ENCODE peak calls at places on chromosome 17, in six cellular contexts. One of them, this sample, is unnamed.

GRCh38 chr17:7767425-7768021 is 50.0 kb downstream of the DNAH2 start:
- DNase-seq in stomach: no peak
- DNase-seq in CD8-positive, alpha-beta T cell: no peak
- DNase-seq in dorsolateral prefrontal cortex: no peak
- DNase-seq in A549: no peak
- DNase-seq in ovary: no peak
- DNase-seq in this sample: no peak

GRCh38 chr17:962166-962565 is 17.4 kb downstream of the NXN start:
- DNase-seq in CD8-positive, alpha-beta T cell: no peak
- DNase-seq in stomach: no peak
- DNase-seq in A549: no peak
- DNase-seq in ovary: no peak
- DNase-seq in dorsolateral prefrontal cortex: no peak
- DNase-seq in this sample: no peak

GRCh38 chr17:35605753-35606152 is 18.6 kb downstream of the AP2B1 start:
- DNase-seq in dorsolateral prefrontal cortex: no peak
- DNase-seq in stomach: no peak
- DNase-seq in ovary: no peak
- DNase-seq in CD8-positive, alpha-beta T cell: no peak
- DNase-seq in A549: no peak
- DNase-seq in this sample: no peak

GRCh38 chr17:36777118-36777517 is 160.2 kb upstream of the LHX1 start:
- DNase-seq in A549: no peak
- DNase-seq in ovary: no peak
- DNase-seq in stomach: no peak
- DNase-seq in dorsolateral prefrontal cortex: no peak
- DNase-seq in CD8-positive, alpha-beta T cell: no peak
- DNase-seq in this sample: peak; percentile 34

GRCh38 chr17:38667787-38668122 is 7.0 kb downstream of the EPOP start:
- DNase-seq in CD8-positive, alpha-beta T cell: no peak
- DNase-seq in A549: no peak
- DNase-seq in dorsolateral prefrontal cortex: no peak
- DNase-seq in stomach: no peak
- DNase-seq in ovary: no peak
- DNase-seq in this sample: no peak

GRCh38 chr17:21530841-21531240 is 154.7 kb downstream of the KCNJ12 start:
- DNase-seq in stomach: no peak
- DNase-seq in CD8-positive, alpha-beta T cell: no peak
- DNase-seq in ovary: no peak
- DNase-seq in A549: no peak
- DNase-seq in dorsolateral prefrontal cortex: no peak
- DNase-seq in this sample: no peak

GRCh38 chr17:68511254-68511670 is 968 bp upstream of the PRKAR1A start:
- DNase-seq in A549: peak; percentile 58
- DNase-seq in stomach: no peak
- DNase-seq in dorsolateral prefrontal cortex: no peak
- DNase-seq in ovary: no peak
- DNase-seq in CD8-positive, alpha-beta T cell: no peak
- DNase-seq in this sample: no peak

GRCh38 chr17:70034158-70034557 is 40.9 kb upstream of the KCNJ16 start:
- DNase-seq in A549: no peak
- DNase-seq in ovary: no peak
- DNase-seq in stomach: no peak
- DNase-seq in CD8-positive, alpha-beta T cell: no peak
- DNase-seq in dorsolateral prefrontal cortex: no peak
- DNase-seq in this sample: no peak

GRCh38 chr17:68698761-68699160 is 97.6 kb upstream of the FAM20A start:
- DNase-seq in dorsolateral prefrontal cortex: no peak
- DNase-seq in ovary: no peak
- DNase-seq in CD8-positive, alpha-beta T cell: no peak
- DNase-seq in stomach: no peak
- DNase-seq in A549: no peak
- DNase-seq in this sample: no peak

GRCh38 chr17:3531266-3532101 is 26.1 kb downstream of the TRPV3 start:
- DNase-seq in CD8-positive, alpha-beta T cell: no peak
- DNase-seq in dorsolateral prefrontal cortex: peak; percentile 91
- DNase-seq in stomach: no peak
- DNase-seq in A549: no peak
- DNase-seq in ovary: peak; percentile 44
- DNase-seq in this sample: no peak

GRCh38 chr17:27951872-27952271 is 58.7 kb upstream of the LYRM9 start:
- DNase-seq in A549: no peak
- DNase-seq in ovary: no peak
- DNase-seq in dorsolateral prefrontal cortex: no peak
- DNase-seq in stomach: no peak
- DNase-seq in CD8-positive, alpha-beta T cell: no peak
- DNase-seq in this sample: no peak

GRCh38 chr17:34997355-34997862 is 17.1 kb downstream of the LIG3 start:
- DNase-seq in stomach: peak; percentile 88
- DNase-seq in CD8-positive, alpha-beta T cell: no peak
- DNase-seq in dorsolateral prefrontal cortex: no peak
- DNase-seq in ovary: peak; percentile 51
- DNase-seq in A549: no peak
- DNase-seq in this sample: no peak

GRCh38 chr17:79011451-79012147 is 2.0 kb upstream of the CANT1 start:
- DNase-seq in stomach: no peak
- DNase-seq in A549: no peak
- DNase-seq in dorsolateral prefrontal cortex: no peak
- DNase-seq in ovary: no peak
- DNase-seq in CD8-positive, alpha-beta T cell: no peak
- DNase-seq in this sample: no peak

GRCh38 chr17:9036336-9036735 is 15.0 kb downstream of the NTN1 start:
- DNase-seq in ovary: no peak
- DNase-seq in A549: no peak
- DNase-seq in CD8-positive, alpha-beta T cell: no peak
- DNase-seq in stomach: no peak
- DNase-seq in dorsolateral prefrontal cortex: no peak
- DNase-seq in this sample: no peak

GRCh38 chr17:44826123-44826790 is 3.8 kb downstream of the GJC1 start:
- DNase-seq in CD8-positive, alpha-beta T cell: no peak
- DNase-seq in stomach: no peak
- DNase-seq in A549: no peak
- DNase-seq in ovary: no peak
- DNase-seq in dorsolateral prefrontal cortex: no peak
- DNase-seq in this sample: no peak

GRCh38 chr17:44820631-44821196 is 9.4 kb downstream of the GJC1 start:
- DNase-seq in ovary: no peak
- DNase-seq in A549: peak; percentile 79
- DNase-seq in stomach: no peak
- DNase-seq in dorsolateral prefrontal cortex: no peak
- DNase-seq in CD8-positive, alpha-beta T cell: no peak
- DNase-seq in this sample: peak; percentile 88
- H3K27ac ChIP-seq in ovary: no peak overlapping the region
- H3K27ac ChIP-seq in A549: peak overlapping the region; percentile 37
- H3K27ac ChIP-seq in stomach: peak overlapping the region; percentile 53
- H3K27ac ChIP-seq in dorsolateral prefrontal cortex: no peak overlapping the region
- H3K27ac ChIP-seq in CD8-positive, alpha-beta T cell: no peak overlapping the region
- H3K27ac ChIP-seq in this sample: peak overlapping the region; percentile 67

DNA sequence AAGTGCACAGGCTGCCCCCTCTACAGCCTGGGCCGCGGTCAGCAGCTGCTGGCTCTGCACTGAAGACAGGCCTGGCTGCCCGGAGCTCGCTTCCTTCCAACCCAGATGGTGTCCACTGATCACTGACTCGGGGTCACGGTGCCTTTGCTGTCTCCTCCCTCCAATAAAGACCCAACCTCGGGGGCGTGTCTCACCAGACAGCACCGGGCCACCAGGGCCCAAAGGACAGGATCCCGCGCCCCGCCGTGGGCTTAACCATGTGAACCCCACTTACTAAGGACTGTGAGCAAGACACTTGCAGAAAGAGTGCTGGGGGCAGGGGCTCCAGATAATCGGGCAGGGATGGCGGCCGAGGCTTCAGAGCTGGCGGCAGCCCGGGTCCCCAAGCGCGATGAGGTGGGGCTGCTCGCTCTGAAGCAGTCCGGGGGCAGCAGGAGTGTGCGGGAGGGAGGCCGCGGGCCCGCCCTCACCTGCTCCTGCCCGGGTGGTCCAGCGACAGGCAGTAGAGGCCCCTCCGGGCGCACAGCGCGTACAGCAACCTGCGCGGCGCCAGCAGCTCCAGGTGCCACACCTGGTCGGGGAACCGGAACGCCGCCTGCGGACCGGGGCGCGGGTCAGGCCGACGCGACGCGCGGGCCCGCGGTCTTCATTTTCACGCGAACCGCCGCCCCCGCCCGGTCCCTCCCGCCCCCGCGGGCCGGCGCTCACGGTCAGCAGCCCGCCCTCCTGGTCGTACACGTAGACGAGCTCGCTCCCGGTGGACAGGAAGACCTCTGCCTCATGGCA is 502 bp downstream of the FAAP100 start:
- DNase-seq in CD8-positive, alpha-beta T cell: no peak
- DNase-seq in dorsolateral prefrontal cortex: no peak
- DNase-seq in A549: no peak
- DNase-seq in stomach: no peak
- DNase-seq in ovary: no peak
- DNase-seq in this sample: peak; percentile 24
- H3K27ac ChIP-seq in CD8-positive, alpha-beta T cell: peak overlapping the region; percentile 82
- H3K27ac ChIP-seq in dorsolateral prefrontal cortex: no peak overlapping the region
- H3K27ac ChIP-seq in A549: peak overlapping the region; percentile 84
- H3K27ac ChIP-seq in stomach: peak overlapping the region; percentile 92
- H3K27ac ChIP-seq in ovary: no peak overlapping the region
- H3K27ac ChIP-seq in this sample: peak overlapping the region; percentile 96

GRCh38 chr17:57919912-57920311 is 35.3 kb downstream of the CUEDC1 start:
- DNase-seq in CD8-positive, alpha-beta T cell: no peak
- DNase-seq in ovary: no peak
- DNase-seq in A549: no peak
- DNase-seq in dorsolateral prefrontal cortex: no peak
- DNase-seq in stomach: no peak
- DNase-seq in this sample: no peak
- H3K27ac ChIP-seq in CD8-positive, alpha-beta T cell: no peak overlapping the region
- H3K27ac ChIP-seq in ovary: no peak overlapping the region
- H3K27ac ChIP-seq in A549: no peak overlapping the region
- H3K27ac ChIP-seq in dorsolateral prefrontal cortex: peak overlapping the region; percentile 74
- H3K27ac ChIP-seq in stomach: peak overlapping the region; percentile 85
- H3K27ac ChIP-seq in this sample: no peak overlapping the region

DNA sequence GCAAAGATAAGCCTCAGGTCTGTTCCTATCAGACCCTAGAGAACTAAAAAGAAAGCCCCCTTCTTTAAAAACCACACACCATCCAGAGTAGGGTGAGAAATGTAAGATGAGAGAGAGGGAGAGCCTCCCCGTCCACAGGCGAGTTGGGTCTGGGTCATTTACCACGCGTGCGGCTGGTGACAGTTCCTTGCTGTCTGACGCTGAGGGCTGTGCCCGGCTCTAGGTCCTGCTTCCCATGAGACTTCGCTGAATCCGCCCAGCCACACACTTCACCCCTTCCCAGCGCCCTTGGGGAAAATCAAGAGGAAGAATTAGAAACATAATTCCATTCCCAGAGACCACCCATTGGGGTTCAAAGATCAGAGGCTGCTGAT is 54.2 kb downstream of the WNT3 start:
- DNase-seq in ovary: no peak
- DNase-seq in stomach: peak; percentile 15
- DNase-seq in A549: no peak
- DNase-seq in dorsolateral prefrontal cortex: no peak
- DNase-seq in CD8-positive, alpha-beta T cell: no peak
- DNase-seq in this sample: no peak
- H3K27ac ChIP-seq in ovary: no peak overlapping the region
- H3K27ac ChIP-seq in stomach: no peak overlapping the region
- H3K27ac ChIP-seq in A549: peak overlapping the region; percentile 17
- H3K27ac ChIP-seq in dorsolateral prefrontal cortex: no peak overlapping the region
- H3K27ac ChIP-seq in CD8-positive, alpha-beta T cell: no peak overlapping the region
- H3K27ac ChIP-seq in this sample: peak overlapping the region; percentile 60

GRCh38 chr17:64653325-64653984 is 8.7 kb downstream of the SMURF2 start:
- DNase-seq in dorsolateral prefrontal cortex: no peak
- DNase-seq in CD8-positive, alpha-beta T cell: no peak
- DNase-seq in stomach: no peak
- DNase-seq in ovary: no peak
- DNase-seq in A549: no peak
- DNase-seq in this sample: no peak
- H3K27ac ChIP-seq in dorsolateral prefrontal cortex: no peak overlapping the region
- H3K27ac ChIP-seq in CD8-positive, alpha-beta T cell: no peak overlapping the region
- H3K27ac ChIP-seq in stomach: no peak overlapping the region
- H3K27ac ChIP-seq in ovary: no peak overlapping the region
- H3K27ac ChIP-seq in A549: peak overlapping the region; percentile 21
- H3K27ac ChIP-seq in this sample: peak overlapping the region; percentile 71

DNA sequence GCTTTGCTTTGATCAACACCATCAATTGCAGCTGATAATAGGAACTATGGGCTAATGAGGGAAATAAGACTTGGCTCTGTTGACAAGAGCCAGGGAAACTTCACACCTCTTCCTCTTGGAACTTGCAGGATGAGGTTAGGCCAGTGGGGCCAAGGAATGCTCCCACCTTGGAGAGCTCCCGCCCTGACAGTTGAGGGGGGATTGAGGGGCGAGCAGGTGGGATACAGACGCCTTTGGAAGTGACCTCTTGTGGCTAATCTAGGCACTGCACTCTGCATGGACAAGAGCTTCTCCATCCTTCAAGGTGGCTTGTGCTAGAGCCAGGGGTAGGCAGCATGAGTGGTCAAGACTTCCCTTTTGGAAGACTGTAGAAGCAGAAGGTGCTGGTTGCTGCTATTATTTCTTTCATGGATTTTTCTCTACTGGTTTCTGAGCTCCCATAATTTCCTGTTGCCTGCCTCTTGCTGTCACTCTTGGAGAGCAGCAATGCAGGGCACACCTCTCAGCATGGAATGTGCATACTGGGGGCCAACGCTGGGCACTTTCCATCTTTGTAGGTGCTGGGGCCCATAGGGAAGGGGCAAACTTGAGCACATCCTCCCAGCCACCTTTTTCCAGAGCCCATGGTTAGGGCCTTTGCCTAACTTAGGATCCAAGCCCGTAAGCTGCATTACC is 2.3 kb upstream of the PHF12 start:
- DNase-seq in A549: peak; percentile 72
- DNase-seq in CD8-positive, alpha-beta T cell: peak; percentile 55
- DNase-seq in ovary: peak; percentile 57
- DNase-seq in dorsolateral prefrontal cortex: no peak
- DNase-seq in stomach: peak; percentile 35
- DNase-seq in this sample: no peak
- H3K27ac ChIP-seq in A549: no peak overlapping the region
- H3K27ac ChIP-seq in CD8-positive, alpha-beta T cell: no peak overlapping the region
- H3K27ac ChIP-seq in ovary: no peak overlapping the region
- H3K27ac ChIP-seq in dorsolateral prefrontal cortex: no peak overlapping the region
- H3K27ac ChIP-seq in stomach: no peak overlapping the region
- H3K27ac ChIP-seq in this sample: no peak overlapping the region

GRCh38 chr17:83183150-83183820 is 103.9 kb downstream of the METRNL start:
- DNase-seq in ovary: no peak
- DNase-seq in stomach: no peak
- DNase-seq in CD8-positive, alpha-beta T cell: no peak
- DNase-seq in dorsolateral prefrontal cortex: no peak
- DNase-seq in A549: no peak
- DNase-seq in this sample: no peak
- H3K27ac ChIP-seq in ovary: no peak overlapping the region
- H3K27ac ChIP-seq in stomach: peak overlapping the region; percentile 7
- H3K27ac ChIP-seq in CD8-positive, alpha-beta T cell: no peak overlapping the region
- H3K27ac ChIP-seq in dorsolateral prefrontal cortex: no peak overlapping the region
- H3K27ac ChIP-seq in A549: no peak overlapping the region
- H3K27ac ChIP-seq in this sample: no peak overlapping the region